ENCODE peak calls at places on chromosomes 1 and 21, in eight cellular contexts. H is prostate gland, C is K562, T is Panc1, K is stomach, U is GM12878, D is suprapubic skin, G is transverse colon. X is an unnamed sample.

GRCh38 chr1:51329443-51330325 is 678 bp downstream of the TTC39A start:
- DNase-seq in H (peak), C (no peak), T (no peak), K (peak), U (no peak), D (no peak), G (peak), X (peak)

GRCh38 chr1:55214903-55215193 is 316 bp downstream of the USP24 start:
- DNase-seq in H (peak), C (no peak), T (no peak), K (peak), U (no peak), D (peak), G (peak), X (no peak)

GRCh38 chr1:192739476-192740184 is 69.2 kb upstream of the RGS2 start:
- DNase-seq in H (no peak), C (no peak), T (peak), K (no peak), U (no peak), D (no peak), G (no peak), X (no peak)

GRCh38 chr1:211825990-211826389 is 4.6 kb downstream of the LPGAT1 start:
- DNase-seq in H (no peak), C (no peak), T (no peak), K (no peak), U (no peak), D (no peak), G (no peak), X (no peak)

GRCh38 chr21:45263534-45263933 is 24.2 kb downstream of the POFUT2 start:
- DNase-seq in H (no peak), C (no peak), T (no peak), K (peak), U (no peak), D (peak), G (no peak), X (no peak)

GRCh38 chr21:36125513-36126121 is 9.3 kb upstream of the CBR3 start:
- DNase-seq in H (peak), C (peak), T (no peak), K (peak), U (no peak), D (no peak), G (peak), X (no peak)

GRCh38 chr1:203307690-203308126 is 2.4 kb downstream of the BTG2 start:
- DNase-seq in H (no peak), C (no peak), T (no peak), K (no peak), U (no peak), D (no peak), G (peak), X (no peak)

GRCh38 chr1:53754484-53755312 is 15.7 kb upstream of the GLIS1 start:
- DNase-seq in H (peak), C (peak), T (no peak), K (no peak), U (no peak), D (no peak), G (peak), X (no peak)

GRCh38 chr1:204032642-204033235 is 40.2 kb upstream of the SOX13 start:
- DNase-seq in H (no peak), C (no peak), T (no peak), K (no peak), U (no peak), D (no peak), G (no peak), X (no peak)

GRCh38 chr1:243639027-243639658 is 210.9 kb downstream of the AKT3 start:
- DNase-seq in H (no peak), C (no peak), T (no peak), K (no peak), U (no peak), D (no peak), G (no peak), X (no peak)

GRCh38 chr1:52899445-52899894 is 22.1 kb downstream of the ECHDC2 start:
- DNase-seq in H (no peak), C (no peak), T (no peak), K (no peak), U (no peak), D (no peak), G (no peak), X (no peak)

GRCh38 chr1:83583351-83584014 is 415.4 kb downstream of the TTLL7 start:
- DNase-seq in H (no peak), C (no peak), T (no peak), K (no peak), U (no peak), D (no peak), G (peak), X (no peak)

GRCh38 chr21:42115136-42115683 is 44.1 kb downstream of the UMODL1 start:
- DNase-seq in H (no peak), C (no peak), T (no peak), K (no peak), U (no peak), D (no peak), G (no peak), X (no peak)
- H3K4me3 ChIP-seq in H (no peak), C (no peak), T (no peak), K (no peak), U (no peak), D (no peak), G (no peak), X (no peak)

DNA sequence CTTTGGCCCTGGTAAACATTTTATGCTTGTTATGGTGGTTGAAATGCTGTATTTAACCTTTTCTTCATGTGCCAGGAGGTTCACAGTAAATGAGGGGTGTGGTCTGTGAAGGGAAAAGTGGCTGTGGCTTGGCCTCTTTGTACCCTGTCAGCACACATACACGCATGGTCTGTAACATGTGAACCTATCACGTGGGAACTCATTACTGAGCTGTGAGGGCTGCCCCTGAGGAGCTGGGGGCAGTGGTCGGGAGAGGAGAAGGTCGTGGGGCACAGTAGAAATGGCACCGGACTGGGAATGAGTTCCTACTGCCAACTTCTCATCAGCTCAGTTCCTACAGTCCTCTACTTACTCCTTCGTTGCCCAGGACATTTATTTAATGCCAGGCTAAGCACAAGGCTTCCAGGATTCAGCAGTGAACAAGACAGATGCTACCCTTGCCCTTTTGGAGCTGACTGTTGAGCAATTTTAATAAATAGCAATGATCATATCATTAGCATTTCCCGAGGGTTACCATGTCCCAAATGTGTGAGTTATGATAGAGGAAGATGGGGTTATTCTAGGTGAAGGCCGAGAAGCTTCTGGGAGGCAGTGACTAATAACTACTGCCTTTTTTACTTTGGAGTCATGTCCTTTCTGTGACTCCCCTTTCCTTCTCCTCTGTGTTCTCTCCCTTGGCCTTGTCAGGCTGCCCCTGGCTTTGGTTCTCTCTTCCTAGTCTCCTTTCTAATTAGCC is 38.8 kb downstream of the DDR2 start:
- DNase-seq in H (no peak), C (no peak), T (no peak), K (no peak), U (no peak), D (no peak), G (no peak), X (no peak)
- TF ChIP-seq POLR2AphosphoS5 in H (no peak), C (no peak), T (no peak), K (peak), U (no peak), D (peak), G (no peak), X (peak)

DNA sequence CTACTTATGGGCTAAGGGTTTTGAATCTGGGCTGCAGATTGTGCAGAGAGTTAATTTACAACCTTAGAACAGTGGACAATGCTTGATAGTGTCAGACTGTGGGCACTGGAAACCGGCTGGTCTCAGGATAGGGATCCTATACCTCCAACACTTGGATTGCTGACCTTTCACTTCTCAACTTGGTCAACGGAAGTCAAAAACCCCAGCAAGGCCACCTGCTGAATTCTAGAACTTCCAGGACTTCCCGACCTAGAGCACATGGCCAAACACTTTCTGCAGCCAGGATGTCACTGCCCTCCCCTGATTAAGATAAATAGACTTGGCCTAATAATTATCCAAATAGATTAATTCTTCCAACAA is 336 bp upstream of the DENND2D start:
- DNase-seq in H (no peak), C (no peak), T (no peak), K (no peak), U (no peak), D (no peak), G (no peak), X (no peak)
- H3K4me3 ChIP-seq in H (no peak), C (no peak), T (no peak), K (peak), U (peak), D (peak), G (no peak), X (no peak)

GRCh38 chr1:1021010-1021845 is 1.3 kb downstream of the AGRN start:
- DNase-seq in H (no peak), C (peak), T (no peak), K (peak), U (no peak), D (no peak), G (peak), X (peak)
- TF ChIP-seq POLR2AphosphoS5 in H (no peak), C (no peak), T (no peak), K (no peak), U (no peak), D (no peak), G (no peak), X (no peak)

GRCh38 chr1:200737647-200738296 is 921 bp upstream of the CAMSAP2 start:
- DNase-seq in H (no peak), C (no peak), T (no peak), K (no peak), U (no peak), D (no peak), G (no peak), X (no peak)
- H3K4me3 ChIP-seq in H (no peak), C (peak), T (peak), K (peak), U (peak), D (peak), G (no peak), X (peak)

GRCh38 chr1:227576152-227576551 is 12.8 kb downstream of the ZNF678 start:
- DNase-seq in H (no peak), C (no peak), T (no peak), K (no peak), U (no peak), D (no peak), G (no peak), X (no peak)
- TF ChIP-seq POLR2AphosphoS5 in H (no peak), C (no peak), T (no peak), K (no peak), U (no peak), D (no peak), G (peak), X (no peak)